ENCODE peak calls at places on chromosomes 13 and 19, in nine cellular contexts. One of them, this sample, is unnamed. For H3K4me1, the result is how much of the 10 kb centered on the place peaks cover.

GRCh38 chr13:20118268-20119140 is 42.3 kb downstream of the GJA3 start:
- DNase-seq in CD8-positive, alpha-beta memory T cell: peak
- DNase-seq in left lung: peak
- DNase-seq in PC-3: peak
- DNase-seq in right lobe of liver: peak
- DNase-seq in heart left ventricle: peak
- DNase-seq in testis: peak
- DNase-seq in HCT116: no peak
- DNase-seq in HepG2: no peak
- DNase-seq in this sample: peak

GRCh38 chr19:10503002-10503789 is at the start of gene KEAP1:
- DNase-seq in left lung: peak
- DNase-seq in PC-3: peak
- DNase-seq in heart left ventricle: no peak
- DNase-seq in HCT116: no peak
- DNase-seq in CD8-positive, alpha-beta memory T cell: no peak
- DNase-seq in testis: peak
- DNase-seq in HepG2: peak
- DNase-seq in right lobe of liver: no peak
- DNase-seq in this sample: peak

GRCh38 chr13:29059837-29060236 is 239.7 kb downstream of the MTUS2 start:
- DNase-seq in HepG2: no peak
- DNase-seq in testis: no peak
- DNase-seq in CD8-positive, alpha-beta memory T cell: no peak
- DNase-seq in HCT116: no peak
- DNase-seq in right lobe of liver: no peak
- DNase-seq in heart left ventricle: peak
- DNase-seq in left lung: no peak
- DNase-seq in PC-3: no peak
- DNase-seq in this sample: peak

GRCh38 chr19:39199025-39199424 is 2.3 kb downstream of the NCCRP1 start:
- DNase-seq in HepG2: peak
- DNase-seq in heart left ventricle: no peak
- DNase-seq in left lung: no peak
- DNase-seq in right lobe of liver: no peak
- DNase-seq in HCT116: no peak
- DNase-seq in PC-3: no peak
- DNase-seq in testis: peak
- DNase-seq in CD8-positive, alpha-beta memory T cell: no peak
- DNase-seq in this sample: no peak

GRCh38 chr13:35923347-35923746 is 207.8 kb downstream of the DCLK1 start:
- DNase-seq in PC-3: peak
- DNase-seq in HCT116: peak
- DNase-seq in left lung: no peak
- DNase-seq in HepG2: no peak
- DNase-seq in heart left ventricle: peak
- DNase-seq in CD8-positive, alpha-beta memory T cell: no peak
- DNase-seq in testis: no peak
- DNase-seq in right lobe of liver: no peak
- DNase-seq in this sample: peak

GRCh38 chr19:18203408-18203862 is 407 bp downstream of the RAB3A start:
- DNase-seq in PC-3: peak
- DNase-seq in CD8-positive, alpha-beta memory T cell: no peak
- DNase-seq in testis: no peak
- DNase-seq in left lung: peak
- DNase-seq in right lobe of liver: peak
- DNase-seq in HCT116: no peak
- DNase-seq in heart left ventricle: peak
- DNase-seq in HepG2: no peak
- DNase-seq in this sample: peak

GRCh38 chr19:45498411-45499195 is at the start of gene PPM1N:
- DNase-seq in HepG2: no peak
- DNase-seq in heart left ventricle: peak
- DNase-seq in HCT116: no peak
- DNase-seq in left lung: no peak
- DNase-seq in testis: no peak
- DNase-seq in PC-3: peak
- DNase-seq in right lobe of liver: no peak
- DNase-seq in CD8-positive, alpha-beta memory T cell: peak
- DNase-seq in this sample: no peak

GRCh38 chr19:28313633-28314032 is 899.3 kb downstream of the UQCRFS1 start:
- DNase-seq in testis: no peak
- DNase-seq in right lobe of liver: no peak
- DNase-seq in HCT116: no peak
- DNase-seq in CD8-positive, alpha-beta memory T cell: no peak
- DNase-seq in HepG2: no peak
- DNase-seq in PC-3: peak
- DNase-seq in left lung: no peak
- DNase-seq in heart left ventricle: peak
- DNase-seq in this sample: peak

GRCh38 chr19:29761575-29762225 is 46.6 kb upstream of the C19orf12 start:
- DNase-seq in PC-3: no peak
- DNase-seq in HepG2: no peak
- DNase-seq in left lung: no peak
- DNase-seq in heart left ventricle: no peak
- DNase-seq in HCT116: no peak
- DNase-seq in right lobe of liver: no peak
- DNase-seq in testis: no peak
- DNase-seq in CD8-positive, alpha-beta memory T cell: no peak
- DNase-seq in this sample: no peak

GRCh38 chr13:99124695-99125334 is 75.8 kb upstream of the UBAC2 start:
- DNase-seq in right lobe of liver: no peak
- DNase-seq in HCT116: peak
- DNase-seq in testis: no peak
- DNase-seq in PC-3: peak
- DNase-seq in CD8-positive, alpha-beta memory T cell: peak
- DNase-seq in HepG2: no peak
- DNase-seq in left lung: no peak
- DNase-seq in heart left ventricle: no peak
- DNase-seq in this sample: no peak

GRCh38 chr19:14434543-14435319 is 1.6 kb downstream of the PKN1 start:
- DNase-seq in testis: peak
- DNase-seq in HepG2: peak
- DNase-seq in CD8-positive, alpha-beta memory T cell: no peak
- DNase-seq in PC-3: peak
- DNase-seq in right lobe of liver: no peak
- DNase-seq in HCT116: no peak
- DNase-seq in heart left ventricle: peak
- DNase-seq in left lung: peak
- DNase-seq in this sample: peak

GRCh38 chr13:113369881-113370280 is 6.0 kb upstream of the GRTP1 start:
- DNase-seq in left lung: no peak
- DNase-seq in PC-3: no peak
- DNase-seq in HepG2: no peak
- DNase-seq in CD8-positive, alpha-beta memory T cell: no peak
- DNase-seq in testis: no peak
- DNase-seq in heart left ventricle: no peak
- DNase-seq in HCT116: no peak
- DNase-seq in right lobe of liver: no peak
- DNase-seq in this sample: no peak

GRCh38 chr19:19488875-19489690 is 26.3 kb downstream of the TSSK6 start:
- DNase-seq in CD8-positive, alpha-beta memory T cell: peak
- DNase-seq in left lung: peak
- DNase-seq in heart left ventricle: peak
- DNase-seq in testis: peak
- DNase-seq in PC-3: peak
- DNase-seq in right lobe of liver: peak
- DNase-seq in HCT116: peak
- DNase-seq in HepG2: peak
- DNase-seq in this sample: peak

GRCh38 chr19:2309734-2310362 is 1.9 kb upstream of the LINGO3 start:
- DNase-seq in PC-3: peak
- DNase-seq in heart left ventricle: no peak
- DNase-seq in CD8-positive, alpha-beta memory T cell: no peak
- DNase-seq in left lung: no peak
- DNase-seq in right lobe of liver: no peak
- DNase-seq in HepG2: no peak
- DNase-seq in testis: peak
- DNase-seq in HCT116: no peak
- DNase-seq in this sample: no peak

GRCh38 chr19:40601061-40601973 is at the start of gene LTBP4:
- DNase-seq in HCT116: no peak
- DNase-seq in right lobe of liver: no peak
- DNase-seq in heart left ventricle: peak
- DNase-seq in PC-3: no peak
- DNase-seq in CD8-positive, alpha-beta memory T cell: no peak
- DNase-seq in testis: no peak
- DNase-seq in HepG2: no peak
- DNase-seq in left lung: no peak
- DNase-seq in this sample: peak
- H3K27ac ChIP-seq in HCT116: peak
- H3K27ac ChIP-seq in right lobe of liver: peak
- H3K27ac ChIP-seq in heart left ventricle: peak
- H3K27ac ChIP-seq in PC-3: no peak
- H3K27ac ChIP-seq in CD8-positive, alpha-beta memory T cell: peak
- H3K27ac ChIP-seq in testis: peak
- H3K27ac ChIP-seq in HepG2: no peak
- H3K27ac ChIP-seq in left lung: peak
- H3K27ac ChIP-seq in this sample: peak

DNA sequence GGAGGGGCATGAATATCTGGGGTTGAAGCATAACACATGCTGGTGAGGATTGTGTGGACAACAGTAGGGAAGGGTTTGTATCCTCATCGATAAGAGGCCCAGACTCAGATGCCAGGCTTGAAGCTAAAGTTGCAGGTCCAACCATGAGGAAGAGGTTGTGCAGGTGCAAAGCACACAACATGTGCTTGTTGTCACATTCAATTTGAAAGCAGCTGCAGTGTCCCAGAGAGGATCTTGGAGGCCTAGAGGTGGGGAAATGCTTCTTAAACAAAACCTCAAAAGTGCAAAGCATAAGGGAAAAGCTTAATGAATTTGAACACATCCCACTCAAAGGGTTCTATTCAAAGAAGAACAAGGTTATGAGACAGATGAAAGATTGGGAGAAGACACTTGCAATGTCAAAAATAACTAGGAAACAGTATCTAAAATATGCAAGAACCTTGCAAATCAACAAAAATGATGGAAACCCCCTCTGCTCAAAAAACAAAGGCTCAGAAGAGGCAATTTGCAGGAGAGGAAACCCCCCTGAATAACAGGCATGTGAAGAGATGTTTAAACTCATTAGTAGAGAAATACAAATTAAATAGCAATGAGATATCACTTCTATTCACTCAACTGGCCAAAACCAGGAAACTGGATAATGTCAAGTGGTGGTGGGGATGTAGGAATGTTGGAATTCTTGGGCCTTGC is 187.1 kb downstream of the KATNAL1 start:
- DNase-seq in heart left ventricle: no peak
- DNase-seq in testis: no peak
- DNase-seq in HepG2: no peak
- DNase-seq in CD8-positive, alpha-beta memory T cell: no peak
- DNase-seq in HCT116: no peak
- DNase-seq in right lobe of liver: no peak
- DNase-seq in PC-3: no peak
- DNase-seq in left lung: no peak
- DNase-seq in this sample: no peak
- H3K4me3 ChIP-seq in heart left ventricle: no peak
- H3K4me3 ChIP-seq in testis: no peak
- H3K4me3 ChIP-seq in HepG2: no peak
- H3K4me3 ChIP-seq in CD8-positive, alpha-beta memory T cell: no peak
- H3K4me3 ChIP-seq in HCT116: no peak
- H3K4me3 ChIP-seq in right lobe of liver: no peak
- H3K4me3 ChIP-seq in PC-3: peak
- H3K4me3 ChIP-seq in left lung: no peak
- H3K4me3 ChIP-seq in this sample: no peak

DNA sequence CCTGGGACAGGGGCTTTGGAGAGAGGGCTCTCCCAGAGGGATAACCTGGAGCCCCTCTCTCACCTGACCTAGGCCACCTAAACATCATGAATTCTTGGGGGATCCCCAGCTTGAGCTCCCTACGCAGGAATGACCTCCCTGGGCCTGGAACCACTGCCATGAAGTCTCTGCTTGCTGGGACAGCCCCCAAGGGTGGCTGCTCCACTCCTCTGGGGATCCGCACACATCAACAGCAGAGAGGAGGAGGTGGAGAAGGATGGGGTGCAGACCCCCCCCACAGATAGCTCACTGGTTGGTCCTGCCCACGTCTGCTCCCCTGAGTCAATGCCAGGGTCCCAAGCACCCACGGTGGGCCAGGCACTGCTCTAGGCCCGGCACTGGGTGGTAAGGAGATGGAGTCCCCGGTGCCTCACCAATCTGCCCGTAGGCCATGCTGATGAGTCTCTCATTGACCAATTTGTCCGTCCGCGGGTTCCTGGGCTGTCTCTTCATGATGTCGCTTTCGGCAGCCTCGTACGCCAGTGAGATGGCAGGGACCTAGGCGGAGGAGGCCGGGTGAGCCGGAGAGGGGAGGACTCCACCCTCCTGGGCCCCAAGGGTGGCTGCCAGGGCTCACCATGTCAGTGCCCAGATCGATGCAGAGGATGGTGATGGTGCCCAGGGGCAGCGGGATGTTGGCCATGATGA is 10.8 kb upstream of the RABAC1 start:
- DNase-seq in left lung: no peak
- DNase-seq in right lobe of liver: no peak
- DNase-seq in CD8-positive, alpha-beta memory T cell: no peak
- DNase-seq in testis: no peak
- DNase-seq in heart left ventricle: no peak
- DNase-seq in HepG2: no peak
- DNase-seq in PC-3: no peak
- DNase-seq in HCT116: no peak
- DNase-seq in this sample: no peak
- H3K4me1 ChIP-seq in left lung: under half
- H3K4me1 ChIP-seq in right lobe of liver: under half
- H3K4me1 ChIP-seq in CD8-positive, alpha-beta memory T cell: under half
- H3K4me1 ChIP-seq in testis: under half
- H3K4me1 ChIP-seq in heart left ventricle: under half
- H3K4me1 ChIP-seq in HepG2: under half
- H3K4me1 ChIP-seq in PC-3: under half
- H3K4me1 ChIP-seq in HCT116: under half
- H3K4me1 ChIP-seq in this sample: under half

GRCh38 chr13:109213714-109214113 is 572.7 kb downstream of the IRS2 start:
- DNase-seq in heart left ventricle: no peak
- DNase-seq in testis: no peak
- DNase-seq in CD8-positive, alpha-beta memory T cell: no peak
- DNase-seq in right lobe of liver: no peak
- DNase-seq in left lung: no peak
- DNase-seq in HCT116: no peak
- DNase-seq in PC-3: peak
- DNase-seq in HepG2: no peak
- DNase-seq in this sample: no peak

GRCh38 chr13:109212630-109213029 is 573.8 kb downstream of the IRS2 start:
- DNase-seq in left lung: no peak
- DNase-seq in testis: no peak
- DNase-seq in PC-3: no peak
- DNase-seq in right lobe of liver: no peak
- DNase-seq in HepG2: no peak
- DNase-seq in heart left ventricle: no peak
- DNase-seq in HCT116: no peak
- DNase-seq in CD8-positive, alpha-beta memory T cell: no peak
- DNase-seq in this sample: no peak

GRCh38 chr13:109214393-109214792 is 572.0 kb downstream of the IRS2 start:
- DNase-seq in right lobe of liver: no peak
- DNase-seq in HCT116: no peak
- DNase-seq in HepG2: no peak
- DNase-seq in testis: no peak
- DNase-seq in left lung: no peak
- DNase-seq in CD8-positive, alpha-beta memory T cell: no peak
- DNase-seq in heart left ventricle: no peak
- DNase-seq in PC-3: no peak
- DNase-seq in this sample: no peak

GRCh38 chr13:109209526-109209925 is 576.9 kb downstream of the IRS2 start:
- DNase-seq in PC-3: peak
- DNase-seq in HepG2: no peak
- DNase-seq in heart left ventricle: no peak
- DNase-seq in HCT116: no peak
- DNase-seq in testis: no peak
- DNase-seq in left lung: no peak
- DNase-seq in CD8-positive, alpha-beta memory T cell: no peak
- DNase-seq in right lobe of liver: no peak
- DNase-seq in this sample: no peak

GRCh38 chr13:109211616-109212015 is 574.8 kb downstream of the IRS2 start:
- DNase-seq in HepG2: no peak
- DNase-seq in CD8-positive, alpha-beta memory T cell: no peak
- DNase-seq in HCT116: peak
- DNase-seq in left lung: no peak
- DNase-seq in testis: no peak
- DNase-seq in PC-3: peak
- DNase-seq in heart left ventricle: no peak
- DNase-seq in right lobe of liver: no peak
- DNase-seq in this sample: no peak
- H3K27ac ChIP-seq in HepG2: no peak
- H3K27ac ChIP-seq in CD8-positive, alpha-beta memory T cell: no peak
- H3K27ac ChIP-seq in HCT116: peak
- H3K27ac ChIP-seq in left lung: no peak
- H3K27ac ChIP-seq in testis: no peak
- H3K27ac ChIP-seq in PC-3: no peak
- H3K27ac ChIP-seq in heart left ventricle: no peak
- H3K27ac ChIP-seq in right lobe of liver: no peak
- H3K27ac ChIP-seq in this sample: no peak